ENCODE peak calls at places on chromosomes 3 and 15, in five cellular contexts. One of them, this sample, is unnamed.
A peak's percentile ranks its signal among the peaks of the same experiment; 100 is the strongest.

GRCh38 chr15:75043509-75044257 is 20.3 kb downstream of the PPCDC start:
- DNase-seq in mucosa of descending colon: peak; percentile 82
- DNase-seq in neural crest cell: no peak
- DNase-seq in cardiac muscle cell: peak; percentile 100
- DNase-seq in IMR-90: peak; percentile 100
- DNase-seq in this sample: peak; percentile 87

GRCh38 chr3:46979958-46980497 is 562 bp downstream of the NBEAL2 start:
- DNase-seq in mucosa of descending colon: peak; percentile 69
- DNase-seq in neural crest cell: no peak
- DNase-seq in cardiac muscle cell: no peak
- DNase-seq in IMR-90: no peak
- DNase-seq in this sample: no peak

GRCh38 chr3:104554409-104554808 is 812.3 kb upstream of the ALCAM start:
- DNase-seq in mucosa of descending colon: no peak
- DNase-seq in neural crest cell: no peak
- DNase-seq in cardiac muscle cell: no peak
- DNase-seq in IMR-90: no peak
- DNase-seq in this sample: no peak

GRCh38 chr15:98809273-98809672 is 160.9 kb downstream of the IGF1R start:
- DNase-seq in mucosa of descending colon: no peak
- DNase-seq in neural crest cell: no peak
- DNase-seq in cardiac muscle cell: no peak
- DNase-seq in IMR-90: no peak
- DNase-seq in this sample: no peak

GRCh38 chr3:62835594-62836236 is 39.5 kb downstream of the CADPS start:
- DNase-seq in mucosa of descending colon: no peak
- DNase-seq in neural crest cell: no peak
- DNase-seq in cardiac muscle cell: no peak
- DNase-seq in IMR-90: no peak
- DNase-seq in this sample: no peak

GRCh38 chr15:47466357-47466756 is 250.9 kb upstream of the SEMA6D start:
- DNase-seq in mucosa of descending colon: no peak
- DNase-seq in neural crest cell: no peak
- DNase-seq in cardiac muscle cell: peak; percentile 46
- DNase-seq in IMR-90: peak; percentile 90
- DNase-seq in this sample: no peak

GRCh38 chr3:101020616-101021015 is 27.4 kb upstream of the ABI3BP start:
- DNase-seq in mucosa of descending colon: no peak
- DNase-seq in neural crest cell: no peak
- DNase-seq in cardiac muscle cell: peak; percentile 37
- DNase-seq in IMR-90: peak; percentile 80
- DNase-seq in this sample: no peak

GRCh38 chr3:133540896-133541674 is 32.4 kb upstream of the CDV3 start:
- DNase-seq in mucosa of descending colon: peak; percentile 34
- DNase-seq in neural crest cell: no peak
- DNase-seq in cardiac muscle cell: peak; percentile 59
- DNase-seq in IMR-90: peak; percentile 76
- DNase-seq in this sample: peak; percentile 52

GRCh38 chr15:76823903-76824302 is 81.2 kb downstream of the SCAPER start:
- DNase-seq in mucosa of descending colon: no peak
- DNase-seq in neural crest cell: no peak
- DNase-seq in cardiac muscle cell: no peak
- DNase-seq in IMR-90: peak; percentile 53
- DNase-seq in this sample: no peak

GRCh38 chr3:13282986-13283876 is 136.9 kb downstream of the NUP210 start:
- DNase-seq in mucosa of descending colon: no peak
- DNase-seq in neural crest cell: no peak
- DNase-seq in cardiac muscle cell: no peak
- DNase-seq in IMR-90: no peak
- DNase-seq in this sample: peak; percentile 44

GRCh38 chr15:90174140-90174891 is 26.8 kb upstream of the SEMA4B start:
- DNase-seq in mucosa of descending colon: peak; percentile 65
- DNase-seq in neural crest cell: no peak
- DNase-seq in cardiac muscle cell: peak; percentile 70
- DNase-seq in IMR-90: no peak
- DNase-seq in this sample: no peak

GRCh38 chr3:45131201-45131600 is 15.0 kb downstream of the CDCP1 start:
- DNase-seq in mucosa of descending colon: no peak
- DNase-seq in neural crest cell: no peak
- DNase-seq in cardiac muscle cell: peak; percentile 63
- DNase-seq in IMR-90: peak; percentile 45
- DNase-seq in this sample: no peak

GRCh38 chr3:12822725-12823373 is 18.5 kb downstream of the RPL32 start:
- DNase-seq in mucosa of descending colon: no peak
- DNase-seq in neural crest cell: no peak
- DNase-seq in cardiac muscle cell: peak; percentile 48
- DNase-seq in IMR-90: peak; percentile 51
- DNase-seq in this sample: no peak

GRCh38 chr3:106007512-106007911 is 138.7 kb upstream of the CBLB start:
- DNase-seq in mucosa of descending colon: no peak
- DNase-seq in neural crest cell: no peak
- DNase-seq in cardiac muscle cell: no peak
- DNase-seq in IMR-90: no peak
- DNase-seq in this sample: no peak

GRCh38 chr15:100147828-100148227 is 193.9 kb downstream of the ADAMTS17 start:
- DNase-seq in mucosa of descending colon: no peak
- DNase-seq in neural crest cell: no peak
- DNase-seq in cardiac muscle cell: peak; percentile 63
- DNase-seq in IMR-90: no peak
- DNase-seq in this sample: no peak

GRCh38 chr3:179015551-179016020 is 56.0 kb downstream of the ZMAT3 start:
- DNase-seq in mucosa of descending colon: no peak
- DNase-seq in neural crest cell: peak; percentile 71
- DNase-seq in cardiac muscle cell: peak; percentile 86
- DNase-seq in IMR-90: peak; percentile 83
- DNase-seq in this sample: peak; percentile 78

GRCh38 chr3:184240384-184241140 is 8.2 kb downstream of the ALG3 start:
- DNase-seq in mucosa of descending colon: no peak
- DNase-seq in neural crest cell: no peak
- DNase-seq in cardiac muscle cell: peak; percentile 47
- DNase-seq in IMR-90: peak; percentile 28
- DNase-seq in this sample: peak; percentile 44

GRCh38 chr3:139691619-139692018 is 13.8 kb upstream of the NMNAT3 start:
- DNase-seq in mucosa of descending colon: no peak
- DNase-seq in neural crest cell: no peak
- DNase-seq in cardiac muscle cell: no peak
- DNase-seq in IMR-90: no peak
- DNase-seq in this sample: no peak

GRCh38 chr15:64356443-64357040 is 569 bp upstream of the CSNK1G1 start:
- DNase-seq in mucosa of descending colon: no peak
- DNase-seq in neural crest cell: no peak
- DNase-seq in cardiac muscle cell: peak; percentile 96
- DNase-seq in IMR-90: peak; percentile 87
- DNase-seq in this sample: no peak

GRCh38 chr15:89090791-89091666 is 2.8 kb downstream of the ABHD2 start:
- DNase-seq in mucosa of descending colon: no peak
- DNase-seq in neural crest cell: no peak
- DNase-seq in cardiac muscle cell: peak; percentile 80
- DNase-seq in IMR-90: peak; percentile 85
- DNase-seq in this sample: peak; percentile 68

GRCh38 chr3:115246621-115247020 is 99.5 kb upstream of the ZBTB20 start:
- DNase-seq in mucosa of descending colon: no peak
- DNase-seq in neural crest cell: no peak
- DNase-seq in cardiac muscle cell: no peak
- DNase-seq in IMR-90: peak; percentile 31
- DNase-seq in this sample: no peak

GRCh38 chr3:73582535-73582934 is 42.2 kb downstream of the PDZRN3 start:
- DNase-seq in mucosa of descending colon: no peak
- DNase-seq in neural crest cell: no peak
- DNase-seq in cardiac muscle cell: no peak
- DNase-seq in IMR-90: no peak
- DNase-seq in this sample: no peak

GRCh38 chr15:87672309-87672897 is 584.1 kb downstream of the NTRK3 start:
- DNase-seq in mucosa of descending colon: no peak
- DNase-seq in neural crest cell: peak; percentile 38
- DNase-seq in cardiac muscle cell: peak; percentile 67
- DNase-seq in IMR-90: peak; percentile 41
- DNase-seq in this sample: no peak

GRCh38 chr15:41203395-41203794 is 27.2 kb downstream of the EXD1 start:
- DNase-seq in mucosa of descending colon: no peak
- DNase-seq in neural crest cell: no peak
- DNase-seq in cardiac muscle cell: no peak
- DNase-seq in IMR-90: no peak
- DNase-seq in this sample: no peak

GRCh38 chr3:66017084-66017990 is 21.4 kb downstream of the MAGI1 start:
- DNase-seq in mucosa of descending colon: no peak
- DNase-seq in neural crest cell: no peak
- DNase-seq in cardiac muscle cell: no peak
- DNase-seq in IMR-90: no peak
- DNase-seq in this sample: no peak

GRCh38 chr15:39367591-39367990 is 213.3 kb upstream of the THBS1 start:
- DNase-seq in mucosa of descending colon: no peak
- DNase-seq in neural crest cell: no peak
- DNase-seq in cardiac muscle cell: no peak
- DNase-seq in IMR-90: no peak
- DNase-seq in this sample: no peak

GRCh38 chr3:4460334-4460733 is 6.7 kb downstream of the SUMF1 start:
- DNase-seq in mucosa of descending colon: no peak
- DNase-seq in neural crest cell: no peak
- DNase-seq in cardiac muscle cell: no peak
- DNase-seq in IMR-90: no peak
- DNase-seq in this sample: no peak

DNA sequence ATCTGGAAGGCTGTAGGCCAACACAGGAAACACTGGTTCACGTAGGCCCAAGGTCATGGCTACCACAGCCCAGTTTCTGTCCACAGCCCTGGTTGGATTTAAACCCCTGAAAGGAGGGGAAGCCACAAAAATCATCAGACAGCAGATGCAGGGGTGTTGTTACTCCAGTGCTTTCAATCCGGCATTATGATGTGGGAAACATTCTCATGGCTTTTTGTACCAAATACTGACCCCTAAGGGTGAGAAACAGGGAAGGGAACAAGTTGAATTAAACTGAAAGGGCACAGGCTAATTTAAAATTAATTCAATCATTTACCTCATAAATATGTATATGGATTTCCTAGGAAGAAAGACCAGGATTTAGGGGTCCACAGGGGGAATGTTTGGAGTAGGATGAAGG is 375.6 kb downstream of the CTNNB1 start:
- DNase-seq in mucosa of descending colon: no peak
- DNase-seq in neural crest cell: no peak
- DNase-seq in cardiac muscle cell: peak; percentile 20
- DNase-seq in IMR-90: no peak
- DNase-seq in this sample: no peak
- TF ChIP-seq CTCF in mucosa of descending colon: no peak
- TF ChIP-seq CTCF in neural crest cell: peak; percentile 20
- TF ChIP-seq CTCF in cardiac muscle cell: peak; percentile 17
- TF ChIP-seq CTCF in IMR-90: no peak
- TF ChIP-seq CTCF in this sample: no peak

DNA sequence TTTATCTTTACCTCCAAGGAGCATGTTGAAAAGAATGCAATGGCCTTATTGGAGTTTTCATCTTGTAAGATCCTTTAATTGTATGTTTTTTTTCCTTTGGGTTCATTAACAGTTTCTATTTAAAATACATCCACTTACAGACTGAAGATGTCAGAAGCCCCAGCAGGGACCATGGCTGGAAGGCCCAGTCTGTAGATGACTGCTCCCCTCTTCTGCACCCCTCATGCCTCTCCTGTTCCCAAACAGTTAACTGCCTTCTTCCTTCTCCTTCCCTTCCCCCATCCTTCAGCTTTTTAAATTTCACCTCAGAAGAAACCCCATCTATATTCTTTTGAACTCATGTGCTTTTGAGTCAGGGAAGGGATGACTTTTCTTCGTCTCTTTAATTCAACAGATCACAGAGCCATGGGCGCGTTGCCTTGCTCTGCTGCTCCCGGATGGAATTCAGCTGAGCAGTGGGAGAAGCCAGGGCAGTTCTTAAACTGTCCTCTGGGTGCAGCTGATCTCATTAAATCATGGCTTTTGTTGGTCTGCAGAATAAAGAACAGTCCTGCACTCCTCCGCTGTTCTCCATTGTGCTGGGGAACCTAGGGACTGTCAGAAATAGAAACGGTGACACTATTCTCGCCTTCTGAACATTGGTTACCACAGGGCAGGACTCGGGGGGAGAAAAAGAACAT is 71.5 kb upstream of the EIF1B start:
- DNase-seq in mucosa of descending colon: no peak
- DNase-seq in neural crest cell: peak; percentile 15
- DNase-seq in cardiac muscle cell: peak; percentile 42
- DNase-seq in IMR-90: peak; percentile 2
- DNase-seq in this sample: no peak
- TF ChIP-seq CTCF in mucosa of descending colon: no peak
- TF ChIP-seq CTCF in neural crest cell: peak; percentile 55
- TF ChIP-seq CTCF in cardiac muscle cell: peak; percentile 37
- TF ChIP-seq CTCF in IMR-90: no peak
- TF ChIP-seq CTCF in this sample: no peak

GRCh38 chr15:56698268-56698667 is 35.0 kb downstream of the ZNF280D start:
- DNase-seq in mucosa of descending colon: no peak
- DNase-seq in neural crest cell: no peak
- DNase-seq in cardiac muscle cell: no peak
- DNase-seq in IMR-90: no peak
- DNase-seq in this sample: no peak

GRCh38 chr15:56693761-56694160 is 39.5 kb downstream of the ZNF280D start:
- DNase-seq in mucosa of descending colon: no peak
- DNase-seq in neural crest cell: no peak
- DNase-seq in cardiac muscle cell: peak; percentile 3
- DNase-seq in IMR-90: peak; percentile 35
- DNase-seq in this sample: no peak

DNA sequence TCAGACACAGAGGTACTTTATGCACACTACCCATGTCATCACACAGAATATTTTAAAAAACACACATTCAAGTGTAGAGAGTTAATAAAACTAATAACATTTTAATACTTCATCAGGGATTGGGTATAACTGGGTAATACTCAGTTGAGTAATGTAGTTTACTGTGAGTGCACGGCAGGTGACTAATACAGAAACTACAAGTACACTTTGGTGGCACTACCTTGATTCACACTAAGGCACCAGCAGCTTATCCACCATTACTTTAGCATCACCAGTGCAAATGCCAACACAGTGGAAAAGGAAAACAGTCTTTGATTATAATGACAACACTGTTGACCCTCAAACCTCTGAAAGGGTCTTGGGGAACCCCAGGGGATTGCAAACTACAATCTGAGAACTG is 33.6 kb downstream of the ZNF280D start:
- DNase-seq in mucosa of descending colon: no peak
- DNase-seq in neural crest cell: no peak
- DNase-seq in cardiac muscle cell: no peak
- DNase-seq in IMR-90: no peak
- DNase-seq in this sample: no peak
- TF ChIP-seq CTCF in mucosa of descending colon: no peak
- TF ChIP-seq CTCF in neural crest cell: no peak
- TF ChIP-seq CTCF in cardiac muscle cell: no peak
- TF ChIP-seq CTCF in IMR-90: no peak
- TF ChIP-seq CTCF in this sample: no peak

DNA sequence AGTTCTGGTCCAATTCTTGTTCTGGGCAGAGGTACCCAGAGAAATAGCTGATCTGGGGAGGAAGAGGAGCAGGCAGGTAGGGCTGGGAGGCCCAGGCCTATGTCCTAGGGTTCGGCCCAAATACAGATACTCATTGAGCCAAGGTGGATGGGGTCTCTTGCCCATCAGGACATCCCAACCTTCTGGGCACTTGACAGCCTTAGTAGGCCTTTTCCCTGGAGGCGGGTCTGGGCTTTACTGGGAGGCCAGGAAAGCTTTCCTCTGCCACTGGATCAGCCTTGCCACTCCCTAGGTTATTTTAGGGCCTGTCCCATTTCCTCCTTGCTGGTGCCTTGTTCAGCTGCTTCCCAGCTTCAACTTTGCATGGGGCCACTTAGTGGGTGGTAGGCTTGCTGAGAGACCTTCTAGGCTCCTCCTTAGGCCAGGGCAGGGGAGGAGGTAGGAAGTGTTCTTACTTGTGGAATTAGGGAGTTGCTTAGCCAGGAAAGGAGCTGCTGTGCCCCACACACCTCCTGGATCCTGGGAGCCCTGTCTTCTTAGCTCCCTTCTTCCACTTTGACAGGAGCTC is 9.7 kb downstream of the TEX264 start:
- DNase-seq in mucosa of descending colon: peak; percentile 39
- DNase-seq in neural crest cell: no peak
- DNase-seq in cardiac muscle cell: no peak
- DNase-seq in IMR-90: no peak
- DNase-seq in this sample: no peak
- TF ChIP-seq CTCF in mucosa of descending colon: no peak
- TF ChIP-seq CTCF in neural crest cell: no peak
- TF ChIP-seq CTCF in cardiac muscle cell: no peak
- TF ChIP-seq CTCF in IMR-90: no peak
- TF ChIP-seq CTCF in this sample: no peak